ENCODE peak calls at places on chromosomes 3 and 15, in five cellular contexts. K is stimulated activated CD4-positive, alpha-beta T cell treated with anti-CD3 and anti-CD28 coated beads, TNF-alpha, amount 100 ng/mL, for 1 hour; W is heart right ventricle; E is NCI-H1694 treated with DMSO at 0.1 percent for 48 hours; A is EL. C is an unnamed sample.

GRCh38 chr3:150249776-150250175 is 158.3 kb upstream of the TSC22D2 start:
- DNase-seq in A (no peak), K (no peak), W (no peak), E (peak; percentile 97), C (no peak)

GRCh38 chr3:46440531-46441294 is 24.0 kb downstream of the LTF start:
- DNase-seq in W (no peak), K (peak; percentile 0), E (no peak), A (no peak), C (no peak)

GRCh38 chr3:188974856-188975611 is 196.7 kb upstream of the TPRG1 start:
- DNase-seq in A (peak; percentile 34), K (no peak), E (no peak), W (no peak), C (peak; percentile 86)

GRCh38 chr3:74329087-74329486 is 285.4 kb downstream of the CNTN3 start:
- DNase-seq in K (no peak), A (no peak), W (no peak), E (no peak), C (no peak)

GRCh38 chr3:132749786-132750185 is 27.6 kb upstream of the NPHP3 start:
- DNase-seq in W (no peak), A (peak; percentile 32), E (no peak), K (no peak), C (no peak)

GRCh38 chr3:13303410-13303809 is 116.7 kb downstream of the NUP210 start:
- DNase-seq in E (no peak), W (no peak), A (no peak), K (no peak), C (no peak)

GRCh38 chr15:68433551-68433950 is 1.6 kb upstream of the ITGA11 start:
- DNase-seq in K (no peak), E (no peak), A (no peak), W (no peak), C (no peak)

GRCh38 chr3:31962801-31963205 is 18.3 kb downstream of the OSBPL10 start:
- DNase-seq in A (no peak), K (no peak), E (no peak), W (no peak), C (no peak)

GRCh38 chr15:81091889-81092558 is 42.0 kb upstream of the CFAP161 start:
- DNase-seq in W (peak; percentile 54), A (peak; percentile 74), E (no peak), K (no peak), C (peak; percentile 96)

GRCh38 chr15:81163961-81164800 is 30.1 kb downstream of the CFAP161 start:
- DNase-seq in K (no peak), E (no peak), W (no peak), A (no peak), C (peak; percentile 71)

GRCh38 chr3:48573973-48574585 is 10.5 kb upstream of the UCN2 start:
- DNase-seq in A (no peak), K (no peak), E (no peak), W (no peak), C (no peak)

GRCh38 chr3:171005648-171006047 is 20.9 kb downstream of the SLC2A2 start:
- DNase-seq in K (no peak), E (no peak), W (no peak), A (peak; percentile 78), C (no peak)

GRCh38 chr15:48331796-48332641 is 790 bp downstream of the DUT start:
- DNase-seq in W (peak; percentile 82), A (peak; percentile 70), E (peak; percentile 40), K (peak; percentile 44), C (no peak)

GRCh38 chr3:117499189-117499870 is 789.8 kb downstream of the TUSC7 start:
- DNase-seq in E (no peak), K (no peak), W (no peak), A (peak; percentile 8), C (no peak)

C was measured in astrocyte of the spinal cord.